ENCODE peak calls at places on chromosomes 12 and 14, in ten cellular contexts. O is tibial artery, R is adipocyte, Q is A549, M is left kidney, Z is NAMALWA, N is mucosa of descending colon, X is RCC 7860, Y is ACHN, T is pancreas. H is an unnamed sample.
A peak's percentile ranks its signal among the peaks of the same experiment; 100 is the strongest.

GRCh38 chr12:46110928-46111699 is 120.7 kb upstream of the SCAF11 start:
- DNase-seq in O (no peak), R (no peak), Q (no peak), M (no peak), Z (peak; percentile 70), N (no peak), X (no peak), Y (no peak), T (no peak), H (no peak)

GRCh38 chr12:52900896-52901714 is 3.8 kb downstream of the KRT8 start:
- DNase-seq in O (no peak), R (no peak), Q (no peak), M (no peak), Z (no peak), N (no peak), X (no peak), Y (no peak), T (peak; percentile 41), H (no peak)

GRCh38 chr14:65949711-65950516 is 536.3 kb upstream of the CCDC196 start:
- DNase-seq in O (no peak), R (peak; percentile 7), Q (peak; percentile 28), M (no peak), Z (no peak), N (no peak), X (peak; percentile 46), Y (peak; percentile 20), T (no peak), H (no peak)

GRCh38 chr14:72774141-72774540 is 119.8 kb downstream of the DPF3 start:
- DNase-seq in O (no peak), R (no peak), Q (no peak), M (no peak), Z (no peak), N (no peak), X (no peak), Y (no peak), T (no peak), H (no peak)

GRCh38 chr12:5499566-5500325 is 67.8 kb downstream of the NTF3 start:
- DNase-seq in O (no peak), R (peak; percentile 74), Q (no peak), M (no peak), Z (no peak), N (peak; percentile 45), X (no peak), Y (no peak), T (no peak), H (peak; percentile 90)

GRCh38 chr14:83004456-83005006 is 1470.9 kb upstream of the SEL1L start:
- DNase-seq in O (no peak), R (no peak), Q (no peak), M (no peak), Z (no peak), N (no peak), X (no peak), Y (no peak), T (no peak), H (no peak)

GRCh38 chr12:108260039-108260438 is 79.1 kb downstream of the CMKLR1 start:
- DNase-seq in O (no peak), R (no peak), Q (no peak), M (no peak), Z (no peak), N (no peak), X (no peak), Y (no peak), T (no peak), H (no peak)

GRCh38 chr12:56644654-56645053 is 1.1 kb downstream of the ATP5F1B start:
- DNase-seq in O (no peak), R (peak; percentile 42), Q (no peak), M (peak; percentile 15), Z (no peak), N (no peak), X (no peak), Y (peak; percentile 30), T (no peak), H (no peak)

GRCh38 chr12:24840046-24840800 is 108.7 kb downstream of the BCAT1 start:
- DNase-seq in O (no peak), R (peak; percentile 29), Q (no peak), M (no peak), Z (no peak), N (no peak), X (no peak), Y (no peak), T (no peak), H (no peak)

GRCh38 chr12:49502590-49502989 is 36.2 kb upstream of the KCNH3 start:
- DNase-seq in O (no peak), R (no peak), Q (no peak), M (no peak), Z (no peak), N (no peak), X (no peak), Y (no peak), T (no peak), H (no peak)

GRCh38 chr14:32077081-32078029 is at the start of gene ARHGAP5:
- DNase-seq in O (peak; percentile 43), R (peak; percentile 60), Q (peak; percentile 39), M (peak; percentile 91), Z (peak; percentile 59), N (no peak), X (no peak), Y (peak; percentile 29), T (no peak), H (no peak)

GRCh38 chr14:58749066-58749669 is 111.4 kb downstream of the DACT1 start:
- DNase-seq in O (peak; percentile 49), R (peak; percentile 82), Q (peak; percentile 76), M (peak; percentile 56), Z (peak; percentile 2), N (peak; percentile 39), X (peak; percentile 96), Y (peak; percentile 77), T (no peak), H (peak; percentile 79)

GRCh38 chr14:21244546-21244945 is 24.7 kb downstream of the HNRNPC start:
- DNase-seq in O (no peak), R (no peak), Q (no peak), M (no peak), Z (no peak), N (no peak), X (no peak), Y (no peak), T (no peak), H (no peak)

GRCh38 chr12:77130193-77130592 is 64.8 kb upstream of the E2F7 start:
- DNase-seq in O (no peak), R (no peak), Q (no peak), M (no peak), Z (no peak), N (no peak), X (no peak), Y (no peak), T (no peak), H (no peak)

GRCh38 chr12:89573081-89573810 is 47.4 kb upstream of the POC1B start:
- DNase-seq in O (no peak), R (peak; percentile 27), Q (no peak), M (no peak), Z (no peak), N (no peak), X (no peak), Y (no peak), T (no peak), H (no peak)

GRCh38 chr12:14845350-14845750 is 2.0 kb upstream of the ART4 start:
- DNase-seq in O (peak; percentile 64), R (peak; percentile 89), Q (peak; percentile 64), M (peak; percentile 87), Z (peak; percentile 79), N (no peak), X (peak; percentile 44), Y (peak; percentile 83), T (peak; percentile 39), H (no peak)

GRCh38 chr12:6626654-6627283 is 9.0 kb downstream of the LPAR5 start:
- DNase-seq in O (no peak), R (no peak), Q (no peak), M (no peak), Z (no peak), N (no peak), X (no peak), Y (no peak), T (no peak), H (no peak)

GRCh38 chr14:95313707-95314106 is 6.0 kb downstream of the CLMN start:
- DNase-seq in O (peak; percentile 84), R (peak; percentile 66), Q (peak; percentile 67), M (no peak), Z (no peak), N (peak; percentile 69), X (peak; percentile 24), Y (peak; percentile 9), T (peak; percentile 37), H (no peak)

GRCh38 chr12:19120795-19121194 is 8.7 kb upstream of the PLEKHA5 start:
- DNase-seq in O (no peak), R (peak; percentile 16), Q (no peak), M (no peak), Z (no peak), N (no peak), X (peak; percentile 48), Y (peak; percentile 56), T (no peak), H (no peak)

GRCh38 chr12:109157986-109158385 is 41.6 kb downstream of the ACACB start:
- DNase-seq in O (no peak), R (peak; percentile 43), Q (no peak), M (no peak), Z (peak; percentile 17), N (no peak), X (no peak), Y (no peak), T (no peak), H (no peak)

GRCh38 chr12:617304-617915 is 45.8 kb downstream of the NINJ2 start:
- DNase-seq in O (peak; percentile 42), R (no peak), Q (peak; percentile 53), M (peak; percentile 42), Z (no peak), N (peak; percentile 31), X (no peak), Y (no peak), T (no peak), H (no peak)

GRCh38 chr12:89069431-89069830 is 282.9 kb downstream of the DUSP6 start:
- DNase-seq in O (no peak), R (peak; percentile 38), Q (no peak), M (no peak), Z (no peak), N (no peak), X (no peak), Y (no peak), T (no peak), H (no peak)

GRCh38 chr14:35534884-35535793 is 1.2 kb downstream of the INSM2 start:
- DNase-seq in O (peak; percentile 39), R (peak; percentile 83), Q (peak; percentile 53), M (peak; percentile 89), Z (no peak), N (peak; percentile 83), X (no peak), Y (peak; percentile 73), T (peak; percentile 55), H (no peak)

GRCh38 chr12:123270380-123271181 is 1.1 kb downstream of the CDK2AP1 start:
- DNase-seq in O (no peak), R (peak; percentile 53), Q (no peak), M (peak; percentile 52), Z (no peak), N (peak; percentile 58), X (no peak), Y (no peak), T (no peak), H (no peak)

GRCh38 chr12:54521291-54522062 is 23.9 kb downstream of the NCKAP1L start:
- DNase-seq in O (no peak), R (no peak), Q (no peak), M (no peak), Z (no peak), N (no peak), X (no peak), Y (no peak), T (no peak), H (no peak)

GRCh38 chr12:119363490-119363889 is 29.0 kb downstream of the CCDC60 start:
- DNase-seq in O (no peak), R (no peak), Q (no peak), M (no peak), Z (no peak), N (no peak), X (no peak), Y (no peak), T (no peak), H (no peak)

GRCh38 chr14:44613061-44613712 is 106.1 kb upstream of the FSCB start:
- DNase-seq in O (no peak), R (no peak), Q (no peak), M (peak; percentile 7), Z (no peak), N (no peak), X (no peak), Y (no peak), T (no peak), H (no peak)

GRCh38 chr12:132525833-132526455 is 36.0 kb downstream of the FBRSL1 start:
- DNase-seq in O (no peak), R (no peak), Q (no peak), M (no peak), Z (no peak), N (no peak), X (no peak), Y (no peak), T (no peak), H (no peak)

H was measured in BJ.